ENCODE peak calls at places on chromosomes 13 and 19, in ten cellular contexts. Z is pancreas; D is mammary epithelial cell; I is amniotic epithelial cell; C is lung microvascular endothelial cell; R is GM23248; G is renal cortical epithelial cell; Y is stimulated activated CD4-positive, alpha-beta T cell treated with anti-CD3 and anti-CD28 coated beads, Interleukin-4, amount 100 ng/mL, for 4 hours; K is iPS-NIHi11; M is CD8-positive, alpha-beta memory T cell. A is an unnamed sample.

GRCh38 chr13:39501711-39502324 is 101.2 kb downstream of the LHFPL6 start:
- DNase-seq in Z (no peak), D (no peak), I (no peak), C (no peak), R (no peak), G (peak), Y (no peak), K (no peak), M (no peak), A (no peak)

GRCh38 chr13:96025283-96025682 is 27.9 kb downstream of the UGGT2 start:
- DNase-seq in Z (no peak), D (no peak), I (no peak), C (no peak), R (peak), G (peak), Y (no peak), K (no peak), M (no peak), A (no peak)

GRCh38 chr13:91745962-91746361 is 347.5 kb downstream of the GPC5 start:
- DNase-seq in Z (no peak), D (no peak), I (no peak), C (no peak), R (no peak), G (peak), Y (no peak), K (no peak), M (no peak), A (no peak)

GRCh38 chr13:30421093-30422055 is 919 bp upstream of the UBE2L5 start:
- DNase-seq in Z (peak), D (peak), I (peak), C (peak), R (peak), G (peak), Y (peak), K (peak), M (peak), A (peak)

GRCh38 chr13:30037306-30037705 is 186.9 kb upstream of the UBL3 start:
- DNase-seq in Z (no peak), D (no peak), I (no peak), C (no peak), R (no peak), G (no peak), Y (no peak), K (peak), M (no peak), A (no peak)

GRCh38 chr19:7637374-7638256 is 705 bp downstream of the STXBP2 start:
- DNase-seq in Z (peak), D (peak), I (peak), C (no peak), R (no peak), G (no peak), Y (no peak), K (no peak), M (no peak), A (peak)

GRCh38 chr13:50891206-50891605 is 18.4 kb upstream of the RNASEH2B start:
- DNase-seq in Z (no peak), D (no peak), I (no peak), C (no peak), R (no peak), G (no peak), Y (no peak), K (no peak), M (no peak), A (no peak)

GRCh38 chr13:26663801-26664200 is 96.8 kb downstream of the GPR12 start:
- DNase-seq in Z (no peak), D (peak), I (no peak), C (peak), R (no peak), G (peak), Y (no peak), K (no peak), M (no peak), A (no peak)

GRCh38 chr13:69524459-69525155 is 583.0 kb upstream of the ATXN8OS start:
- DNase-seq in Z (no peak), D (no peak), I (no peak), C (no peak), R (peak), G (peak), Y (no peak), K (no peak), M (no peak), A (no peak)

GRCh38 chr19:14615628-14616027 is 32.7 kb downstream of the CLEC17A start:
- DNase-seq in Z (no peak), D (no peak), I (no peak), C (no peak), R (no peak), G (no peak), Y (no peak), K (no peak), M (no peak), A (no peak)

GRCh38 chr13:98315902-98316301 is 138.8 kb upstream of the RNF113B start:
- DNase-seq in Z (no peak), D (no peak), I (no peak), C (no peak), R (no peak), G (no peak), Y (no peak), K (no peak), M (no peak), A (no peak)

GRCh38 chr19:4379383-4380253 is 20.7 kb downstream of the SH3GL1 start:
- DNase-seq in Z (peak), D (peak), I (peak), C (peak), R (peak), G (peak), Y (peak), K (no peak), M (peak), A (peak)

GRCh38 chr19:3505598-3506383 is at the start of gene FZR1:
- DNase-seq in Z (peak), D (peak), I (peak), C (peak), R (peak), G (peak), Y (peak), K (peak), M (peak), A (peak)

GRCh38 chr13:90135558-90135957 is 1211.9 kb upstream of the MIR17HG start:
- DNase-seq in Z (no peak), D (no peak), I (no peak), C (no peak), R (no peak), G (no peak), Y (no peak), K (no peak), M (no peak), A (no peak)

A was measured in lower lobe of right lung.